ENCODE peak calls at places on chromosome 2, in five cellular contexts. F, J, M, B and U are unnamed samples.

GRCh38 chr2:38474833-38475566 is 97.9 kb upstream of the ATL2 start:
- DNase-seq in F (no peak), J (no peak), M (no peak), B (no peak), U (no peak)

GRCh38 chr2:167764772-167765341 is 482.5 kb downstream of the STK39 start:
- DNase-seq in F (no peak), J (no peak), M (no peak), B (no peak), U (no peak)

GRCh38 chr2:34652636-34653035 is 1053.5 kb upstream of the FAM98A start:
- DNase-seq in F (no peak), J (peak), M (peak), B (peak), U (no peak)

GRCh38 chr2:219514196-219514761 is at the start of gene ASIC4:
- DNase-seq in F (no peak), J (no peak), M (no peak), B (no peak), U (no peak)

GRCh38 chr2:102025583-102026267 is 34.0 kb downstream of the IL1R2 start:
- DNase-seq in F (no peak), J (no peak), M (no peak), B (no peak), U (no peak)

GRCh38 chr2:109662889-109663288 is 48.7 kb downstream of the SOWAHC start:
- DNase-seq in F (no peak), J (no peak), M (no peak), B (no peak), U (no peak)

GRCh38 chr2:237431372-237431771 is 17.4 kb upstream of the COL6A3 start:
- DNase-seq in F (no peak), J (peak), M (peak), B (no peak), U (no peak)

GRCh38 chr2:220452561-220452960 is 825.1 kb downstream of the SLC4A3 start:
- DNase-seq in F (no peak), J (no peak), M (peak), B (no peak), U (no peak)

GRCh38 chr2:84749442-84749841 is 131.4 kb downstream of the TRABD2A start:
- DNase-seq in F (no peak), J (no peak), M (no peak), B (no peak), U (no peak)